ENCODE peak calls at places on chromosomes 16 and 17, in six cellular contexts. E is heart left ventricle, P is IMR-90, J is uterus, V is A549, R is breast epithelium. I is an unnamed sample.

GRCh38 chr17:57459286-57459915 is 203.1 kb downstream of the MSI2 start:
- DNase-seq in E (no peak), R (no peak), V (peak), J (no peak), P (peak), I (no peak)

GRCh38 chr16:1809281-1809801 is 15.8 kb upstream of the IGFALS start:
- DNase-seq in V (no peak), P (no peak), R (no peak), E (no peak), J (no peak), I (no peak)

GRCh38 chr16:89425523-89425922 is 64.8 kb downstream of the ANKRD11 start:
- DNase-seq in E (peak), V (no peak), J (no peak), R (no peak), P (no peak), I (no peak)

GRCh38 chr17:56688151-56688550 is 94.7 kb downstream of the NOG start:
- DNase-seq in V (no peak), J (no peak), R (no peak), P (no peak), E (no peak), I (no peak)

GRCh38 chr16:63617990-63618763 is 1503.7 kb downstream of the CDH11 start:
- DNase-seq in V (peak), R (no peak), E (no peak), P (no peak), J (no peak), I (no peak)

GRCh38 chr16:69579783-69580182 is 14.0 kb downstream of the NFAT5 start:
- DNase-seq in V (no peak), P (no peak), E (no peak), J (no peak), R (no peak), I (no peak)

GRCh38 chr17:44398692-44399691 is 9.5 kb upstream of the ITGA2B start:
- DNase-seq in V (no peak), P (peak), R (peak), J (no peak), E (no peak), I (no peak)

GRCh38 chr17:68697850-68698313 is 96.7 kb upstream of the FAM20A start:
- DNase-seq in P (peak), R (no peak), J (peak), V (no peak), E (no peak), I (no peak)

GRCh38 chr16:66502020-66502913 is 47.7 kb downstream of the TK2 start:
- DNase-seq in V (no peak), E (peak), J (peak), R (no peak), P (peak), I (no peak)

GRCh38 chr16:48911700-48912099 is 301.7 kb upstream of the N4BP1 start:
- DNase-seq in V (no peak), E (no peak), R (no peak), J (no peak), P (peak), I (no peak)

GRCh38 chr16:86567701-86568571 is 1.3 kb downstream of the FOXC2 start:
- DNase-seq in V (no peak), R (no peak), J (no peak), E (peak), P (peak), I (no peak)

GRCh38 chr17:17868637-17869522 is 32.1 kb upstream of the SREBF1 start:
- DNase-seq in E (no peak), J (peak), P (peak), V (no peak), R (no peak), I (no peak)

GRCh38 chr16:29029168-29029994 is 44.5 kb downstream of the LAT start:
- DNase-seq in P (peak), V (peak), E (no peak), R (no peak), J (no peak), I (no peak)

GRCh38 chr17:75633484-75634375 is 496 bp downstream of the SMIM5 start:
- DNase-seq in R (peak), V (peak), P (peak), E (peak), J (peak), I (no peak)
- H3K27ac ChIP-seq in R (peak), V (peak), P (peak), E (peak), J (peak), I (peak)

DNA sequence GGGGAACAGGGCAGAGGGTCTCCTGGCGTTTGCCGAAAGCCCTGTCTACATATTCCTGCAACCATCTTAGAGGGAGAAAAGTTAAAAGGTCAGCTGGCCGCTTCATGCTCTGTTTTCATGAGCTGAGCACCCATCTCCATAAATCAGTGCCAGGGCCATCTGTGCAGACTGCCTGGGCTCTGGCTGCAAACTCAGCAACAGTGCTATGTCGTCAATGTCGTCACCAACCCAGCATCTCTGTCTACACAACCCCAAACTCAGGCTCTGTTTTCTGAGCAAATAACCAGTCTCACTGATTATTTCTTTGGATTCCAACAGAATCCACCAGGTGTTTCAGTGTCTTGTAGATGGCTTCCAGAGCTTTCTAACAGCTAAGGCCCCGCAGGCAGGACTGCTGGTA is 65.0 kb downstream of the HS3ST2 start:
- DNase-seq in J (no peak), P (no peak), R (no peak), V (no peak), E (no peak), I (no peak)
- H3K27ac ChIP-seq in J (no peak), P (no peak), R (no peak), V (no peak), E (no peak), I (no peak)

GRCh38 chr17:40963838-40964237 is 2.9 kb downstream of the KRT39 start:
- DNase-seq in R (no peak), V (peak), E (no peak), P (no peak), J (no peak), I (no peak)
- H3K27ac ChIP-seq in R (no peak), V (no peak), E (no peak), P (no peak), J (no peak), I (no peak)

GRCh38 chr17:40284085-40284713 is 3.5 kb upstream of the CDC6 start:
- DNase-seq in J (no peak), P (peak), R (no peak), E (no peak), V (peak), I (no peak)

GRCh38 chr17:40286473-40286872 is 1.2 kb upstream of the CDC6 start:
- DNase-seq in E (no peak), P (no peak), R (no peak), J (no peak), V (no peak), I (no peak)

GRCh38 chr17:40281663-40282062 is 6.0 kb upstream of the CDC6 start:
- DNase-seq in R (no peak), J (no peak), V (no peak), E (no peak), P (no peak), I (no peak)

GRCh38 chr17:40287159-40287493 is 553 bp upstream of the CDC6 start:
- DNase-seq in P (no peak), R (no peak), J (no peak), V (no peak), E (no peak), I (no peak)

GRCh38 chr17:40283662-40284061 is 4.0 kb upstream of the CDC6 start:
- DNase-seq in J (no peak), E (no peak), R (no peak), P (peak), V (peak), I (no peak)
- H3K27ac ChIP-seq in J (peak), E (peak), R (peak), P (peak), V (peak), I (no peak)

I was measured in substantia nigra.